ENCODE peak calls at places on chromosomes 13 and 19, in five cellular contexts. M is HCT116, S is SK-N-SH, Q is HepG2, Z is GM12878. W is an unnamed sample.

GRCh38 chr19:10217085-10217484 is 14.0 kb downstream of the S1PR2 start:
- DNase-seq in M (no peak), S (no peak), Q (no peak), Z (no peak), W (no peak)

GRCh38 chr13:45872574-45872973 is 21.0 kb upstream of the SIAH3 start:
- DNase-seq in M (no peak), S (peak; percentile 58), Q (no peak), Z (no peak), W (no peak)

GRCh38 chr19:47848425-47848824 is 10.6 kb upstream of the TPRX2 start:
- DNase-seq in M (no peak), S (no peak), Q (no peak), Z (no peak), W (no peak)

GRCh38 chr19:52227980-52228379 is 38.1 kb downstream of the PPP2R1A start:
- DNase-seq in M (no peak), S (no peak), Q (no peak), Z (no peak), W (no peak)

GRCh38 chr19:42283248-42284065 is 14.4 kb downstream of the CIC start:
- DNase-seq in M (peak; percentile 69), S (peak; percentile 94), Q (peak; percentile 83), Z (peak; percentile 69), W (peak; percentile 98)

GRCh38 chr13:54366728-54367127 is 1338.1 kb downstream of the OLFM4 start:
- DNase-seq in M (no peak), S (no peak), Q (no peak), Z (no peak), W (no peak)

GRCh38 chr13:88176231-88176630 is 505.1 kb downstream of the SLITRK5 start:
- DNase-seq in M (no peak), S (no peak), Q (no peak), Z (no peak), W (no peak)

GRCh38 chr13:33870046-33870668 is 52.2 kb downstream of the RFC3 start:
- DNase-seq in M (no peak), S (no peak), Q (no peak), Z (no peak), W (no peak)

GRCh38 chr19:5261151-5261890 is 79.3 kb downstream of the PTPRS start:
- DNase-seq in M (no peak), S (no peak), Q (no peak), Z (no peak), W (no peak)

GRCh38 chr13:59103004-59103768 is 1060.5 kb downstream of the DIAPH3 start:
- DNase-seq in M (no peak), S (peak; percentile 43), Q (no peak), Z (no peak), W (no peak)

GRCh38 chr13:44648392-44649117 is 72.4 kb upstream of the TSC22D1 start:
- DNase-seq in M (peak; percentile 21), S (peak; percentile 29), Q (peak; percentile 45), Z (no peak), W (no peak)

GRCh38 chr19:51514866-51515481 is 13.4 kb upstream of the SIGLEC12 start:
- DNase-seq in M (peak; percentile 47), S (peak; percentile 51), Q (peak; percentile 46), Z (peak; percentile 31), W (peak; percentile 72)

GRCh38 chr13:112709825-112710783 is 20.3 kb downstream of the ATP11A start:
- DNase-seq in M (no peak), S (no peak), Q (no peak), Z (no peak), W (no peak)

GRCh38 chr13:36872621-36873020 is 47.4 kb downstream of the SMAD9 start:
- DNase-seq in M (no peak), S (no peak), Q (no peak), Z (no peak), W (no peak)

GRCh38 chr13:110549795-110550160 is 11.7 kb downstream of the RAB20 start:
- DNase-seq in M (no peak), S (no peak), Q (no peak), Z (no peak), W (no peak)

GRCh38 chr19:6126335-6126974 is 9.0 kb upstream of the ACSBG2 start:
- DNase-seq in M (peak; percentile 91), S (peak; percentile 55), Q (peak; percentile 67), Z (peak; percentile 71), W (peak; percentile 70)

GRCh38 chr13:42968906-42969305 is 23.1 kb downstream of the EPSTI1 start:
- DNase-seq in M (no peak), S (no peak), Q (no peak), Z (no peak), W (no peak)

GRCh38 chr19:3387645-3388589 is 21.5 kb downstream of the NFIC start:
- DNase-seq in M (no peak), S (peak; percentile 98), Q (no peak), Z (no peak), W (no peak)

GRCh38 chr19:17159466-17160393 is 55.4 kb upstream of the USE1 start:
- DNase-seq in M (no peak), S (no peak), Q (peak; percentile 56), Z (no peak), W (no peak)

GRCh38 chr13:23407996-23408395 is 25.5 kb downstream of the SACS start:
- DNase-seq in M (no peak), S (no peak), Q (no peak), Z (no peak), W (no peak)

GRCh38 chr13:74288361-74288911 is 154.2 kb upstream of the KLF12 start:
- DNase-seq in M (no peak), S (peak; percentile 10), Q (no peak), Z (no peak), W (no peak)

GRCh38 chr19:31104451-31104850 is 244.8 kb downstream of the TSHZ3 start:
- DNase-seq in M (no peak), S (no peak), Q (no peak), Z (no peak), W (no peak)

GRCh38 chr13:70747305-70747704 is 639.1 kb upstream of the KLHL1 start:
- DNase-seq in M (no peak), S (no peak), Q (no peak), Z (no peak), W (no peak)

GRCh38 chr19:14886032-14886431 is at the start of gene OR7A17:
- DNase-seq in M (no peak), S (no peak), Q (no peak), Z (no peak), W (no peak)

GRCh38 chr13:98576215-98576945 is 527 bp downstream of the STK24 start:
- DNase-seq in M (no peak), S (peak; percentile 80), Q (no peak), Z (no peak), W (peak; percentile 33)

GRCh38 chr19:49663224-49663623 is 2.4 kb downstream of the IRF3 start:
- DNase-seq in M (no peak), S (no peak), Q (no peak), Z (no peak), W (no peak)

GRCh38 chr19:7757358-7757757 is 5.7 kb upstream of the CLEC4M start:
- DNase-seq in M (no peak), S (no peak), Q (no peak), Z (no peak), W (no peak)

GRCh38 chr13:69389899-69390298 is 717.7 kb upstream of the ATXN8OS start:
- DNase-seq in M (no peak), S (no peak), Q (no peak), Z (no peak), W (no peak)

GRCh38 chr13:93262729-93263128 is 36.1 kb downstream of the GPC6 start:
- DNase-seq in M (no peak), S (no peak), Q (no peak), Z (no peak), W (no peak)

GRCh38 chr13:71864981-71865857 is 1.8 kb downstream of the DACH1 start:
- DNase-seq in M (no peak), S (peak; percentile 73), Q (no peak), Z (no peak), W (no peak)

GRCh38 chr13:39329182-39329639 is 273.8 kb downstream of the LHFPL6 start:
- DNase-seq in M (no peak), S (no peak), Q (no peak), Z (no peak), W (no peak)

GRCh38 chr13:98105929-98106336 is 37.0 kb upstream of the FARP1 start:
- DNase-seq in M (no peak), S (no peak), Q (peak; percentile 90), Z (no peak), W (peak; percentile 30)

GRCh38 chr13:105334211-105334610 is 1201.3 kb downstream of the EFNB2 start:
- DNase-seq in M (no peak), S (no peak), Q (no peak), Z (no peak), W (no peak)

GRCh38 chr13:52845334-52845761 is 3.1 kb downstream of the PCDH8 start:
- DNase-seq in M (no peak), S (peak; percentile 50), Q (no peak), Z (no peak), W (no peak)
- TF ChIP-seq ZBTB33 in M (no peak), S (no peak), Q (no peak), Z (no peak), W (no peak)

DNA sequence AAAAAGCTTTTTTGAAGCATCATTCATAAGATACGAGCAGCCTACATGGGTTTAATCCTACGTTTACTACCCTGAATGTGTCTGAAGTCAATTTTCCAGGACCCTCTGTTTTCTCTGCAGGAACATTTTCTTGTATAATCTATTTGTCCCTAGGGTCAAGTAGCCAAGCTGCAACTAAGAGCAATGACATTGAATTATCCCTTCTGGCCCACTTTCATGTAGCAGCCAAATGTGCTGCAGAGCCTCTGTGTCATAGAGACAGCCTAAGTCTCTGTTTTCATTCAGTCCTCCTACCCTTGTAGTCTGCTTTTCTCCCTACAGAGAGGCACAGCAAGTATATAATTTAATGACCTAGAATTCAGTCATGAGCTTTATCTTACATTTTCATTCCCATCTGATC is 82.1 kb downstream of the ZAR1L start:
- DNase-seq in M (no peak), S (peak; percentile 25), Q (no peak), Z (no peak), W (no peak)
- TF ChIP-seq ZBTB33 in M (no peak), S (no peak), Q (no peak), Z (no peak), W (no peak)

DNA sequence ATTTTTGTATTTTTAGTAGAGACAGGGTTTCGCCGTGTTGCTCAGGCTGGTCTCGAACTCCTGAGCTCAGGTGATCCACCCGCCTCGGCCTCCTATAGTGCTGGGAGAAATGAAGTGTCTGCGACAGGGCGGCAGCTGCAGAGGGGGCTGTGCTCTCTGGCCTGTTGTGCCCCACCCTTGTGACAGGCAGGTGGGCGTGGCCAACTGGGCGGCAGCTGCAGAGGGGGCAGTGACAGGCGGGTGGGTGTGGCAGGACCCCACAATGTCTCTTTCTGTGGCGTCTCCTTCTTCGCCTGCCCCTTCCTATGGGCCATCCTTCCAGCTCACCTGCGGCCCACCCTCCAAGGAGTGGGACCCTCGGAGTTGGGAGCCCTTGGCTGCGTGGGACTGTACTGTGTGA is 11.8 kb downstream of the STK11 start:
- DNase-seq in M (no peak), S (no peak), Q (no peak), Z (no peak), W (peak; percentile 61)
- TF ChIP-seq ZBTB33 in M (no peak), S (no peak), Q (no peak), Z (no peak), W (no peak)

GRCh38 chr13:108981407-108981806 is 352.0 kb downstream of the MYO16 start:
- DNase-seq in M (no peak), S (no peak), Q (no peak), Z (no peak), W (no peak)

GRCh38 chr13:108984251-108984920 is 355.0 kb downstream of the MYO16 start:
- DNase-seq in M (no peak), S (no peak), Q (no peak), Z (no peak), W (no peak)

GRCh38 chr13:108983273-108983672 is 353.9 kb downstream of the MYO16 start:
- DNase-seq in M (no peak), S (no peak), Q (no peak), Z (no peak), W (no peak)

GRCh38 chr13:108985166-108985565 is 355.8 kb downstream of the MYO16 start:
- DNase-seq in M (no peak), S (no peak), Q (no peak), Z (no peak), W (no peak)

GRCh38 chr13:108980237-108980636 is 350.8 kb downstream of the MYO16 start:
- DNase-seq in M (no peak), S (no peak), Q (no peak), Z (no peak), W (no peak)
- TF ChIP-seq ZBTB33 in M (no peak), S (no peak), Q (no peak), Z (no peak), W (no peak)

W was measured in K562.